ENCODE peak calls at places on chromosomes 13 and 19, in four cellular contexts. U, H, T and E are unnamed samples.

GRCh38 chr19:13243971-13244370 is 93.8 kb downstream of the IER2 start:
- DNase-seq in H (no peak), U (no peak), T (no peak), E (no peak)

GRCh38 chr13:95188128-95188527 is 113.1 kb downstream of the ABCC4 start:
- DNase-seq in U (no peak), T (no peak), H (no peak), E (no peak)

GRCh38 chr13:101989798-101990350 is 412.0 kb downstream of the FGF14 start:
- DNase-seq in H (no peak), U (no peak), T (no peak), E (no peak)

GRCh38 chr19:17797397-17798201 is 2.7 kb downstream of the B3GNT3 start:
- DNase-seq in T (no peak), U (peak; percentile 89), H (no peak), E (peak; percentile 88)

GRCh38 chr19:49820125-49820524 is 2.0 kb downstream of the MED25 start:
- DNase-seq in T (no peak), H (peak; percentile 44), U (no peak), E (no peak)

GRCh38 chr19:1880611-1881392 is 4.5 kb downstream of the ABHD17A start:
- DNase-seq in H (no peak), T (no peak), U (no peak), E (no peak)

GRCh38 chr19:30167206-30167903 is 204.8 kb upstream of the ZNF536 start:
- DNase-seq in U (no peak), T (no peak), H (no peak), E (no peak)

GRCh38 chr19:12779162-12779993 is 4.0 kb upstream of the HOOK2 start:
- DNase-seq in T (peak; percentile 75), U (peak; percentile 46), H (no peak), E (no peak)

GRCh38 chr19:13964776-13965175 is 12.5 kb downstream of the DCAF15 start:
- DNase-seq in H (no peak), U (no peak), T (no peak), E (no peak)

GRCh38 chr13:106567421-106568224 is at the start of gene ARGLU1:
- DNase-seq in U (peak; percentile 96), H (peak; percentile 94), T (peak; percentile 97), E (peak; percentile 87)

GRCh38 chr19:12647490-12648071 is 19.0 kb downstream of the MAN2B1 start:
- DNase-seq in U (peak; percentile 83), T (peak; percentile 68), H (peak; percentile 71), E (peak; percentile 89)

GRCh38 chr19:39941615-39942507 is 7.4 kb upstream of the FCGBP start:
- DNase-seq in H (no peak), U (peak; percentile 55), T (no peak), E (no peak)

GRCh38 chr13:98938801-98939200 is 39.1 kb downstream of the DOCK9 start:
- DNase-seq in H (no peak), T (no peak), U (no peak), E (no peak)

GRCh38 chr19:22708983-22709382 is 74.9 kb downstream of the ZNF492 start:
- DNase-seq in T (no peak), U (no peak), H (no peak), E (no peak)

GRCh38 chr13:87887459-87888123 is 216.4 kb downstream of the SLITRK5 start:
- DNase-seq in T (no peak), H (no peak), U (no peak), E (no peak)

GRCh38 chr13:111925146-111925875 is 141.6 kb upstream of the SOX1 start:
- DNase-seq in T (no peak), H (no peak), U (no peak), E (peak; percentile 13)

GRCh38 chr19:58429745-58430144 is 10.2 kb downstream of the ZNF132 start:
- DNase-seq in T (no peak), H (no peak), U (no peak), E (no peak)

GRCh38 chr13:106276876-106277275 is 258.6 kb downstream of the EFNB2 start:
- DNase-seq in T (no peak), H (no peak), U (no peak), E (no peak)

GRCh38 chr13:79988573-79988972 is 352.4 kb downstream of the SPRY2 start:
- DNase-seq in T (no peak), H (no peak), U (peak; percentile 51), E (peak; percentile 74)

GRCh38 chr19:35211545-35212230 is 16.9 kb downstream of the FAM187B start:
- DNase-seq in U (peak; percentile 70), T (peak; percentile 23), H (peak; percentile 29), E (peak; percentile 83)

GRCh38 chr19:36850646-36851442 is at the start of gene ZNF345:
- DNase-seq in T (peak; percentile 90), H (peak; percentile 93), U (peak; percentile 90), E (peak; percentile 96)

GRCh38 chr19:52601025-52601973 is 31.2 kb downstream of the ZNF701 start:
- DNase-seq in T (peak; percentile 96), H (peak; percentile 97), U (peak; percentile 98), E (peak; percentile 98)
- TF ChIP-seq POLR2A in T (peak; percentile 42), H (no peak), U (peak; percentile 71), E (peak; percentile 71)

GRCh38 chr19:38693380-38694223 is 46.2 kb downstream of the ACTN4 start:
- DNase-seq in U (peak; percentile 51), H (peak; percentile 34), T (no peak), E (peak; percentile 53)

GRCh38 chr19:38690832-38691231 is 43.4 kb downstream of the ACTN4 start:
- DNase-seq in T (no peak), H (no peak), U (no peak), E (no peak)

GRCh38 chr19:38692458-38693379 is 45.3 kb downstream of the ACTN4 start:
- DNase-seq in H (no peak), T (no peak), U (no peak), E (no peak)

GRCh38 chr19:38690146-38690545 is 42.7 kb downstream of the ACTN4 start:
- DNase-seq in U (no peak), T (no peak), H (no peak), E (no peak)

GRCh38 chr19:38691938-38692457 is 44.5 kb downstream of the ACTN4 start:
- DNase-seq in T (peak; percentile 89), H (no peak), U (peak; percentile 64), E (no peak)
- H3K4me1 ChIP-seq in T (peaks cover 9% of the 10 kb centered on the region), H (peaks cover 61% of the 10 kb centered on the region), U (peaks cover 71% of the 10 kb centered on the region), E (peaks cover 34% of the 10 kb centered on the region)

GRCh38 chr13:110421061-110421460 is 114.0 kb downstream of the COL4A2 start:
- DNase-seq in T (no peak), U (no peak), H (no peak), E (no peak)
- H3K27ac ChIP-seq in T (peak overlapping the region; percentile 48), U (peak overlapping the region; percentile 28), H (no peak overlapping the region), E (peak overlapping the region; percentile 4)

GRCh38 chr19:3389876-3390361 is 23.5 kb downstream of the NFIC start:
- DNase-seq in U (no peak), T (no peak), H (peak; percentile 78), E (no peak)

GRCh38 chr19:3386447-3387234 is 20.3 kb downstream of the NFIC start:
- DNase-seq in U (no peak), T (no peak), H (no peak), E (no peak)

GRCh38 chr19:3392480-3392879 is 26.1 kb downstream of the NFIC start:
- DNase-seq in U (no peak), T (no peak), H (no peak), E (no peak)

GRCh38 chr19:3389446-3389778 is 23.0 kb downstream of the NFIC start:
- DNase-seq in U (no peak), T (no peak), H (no peak), E (no peak)

DNA sequence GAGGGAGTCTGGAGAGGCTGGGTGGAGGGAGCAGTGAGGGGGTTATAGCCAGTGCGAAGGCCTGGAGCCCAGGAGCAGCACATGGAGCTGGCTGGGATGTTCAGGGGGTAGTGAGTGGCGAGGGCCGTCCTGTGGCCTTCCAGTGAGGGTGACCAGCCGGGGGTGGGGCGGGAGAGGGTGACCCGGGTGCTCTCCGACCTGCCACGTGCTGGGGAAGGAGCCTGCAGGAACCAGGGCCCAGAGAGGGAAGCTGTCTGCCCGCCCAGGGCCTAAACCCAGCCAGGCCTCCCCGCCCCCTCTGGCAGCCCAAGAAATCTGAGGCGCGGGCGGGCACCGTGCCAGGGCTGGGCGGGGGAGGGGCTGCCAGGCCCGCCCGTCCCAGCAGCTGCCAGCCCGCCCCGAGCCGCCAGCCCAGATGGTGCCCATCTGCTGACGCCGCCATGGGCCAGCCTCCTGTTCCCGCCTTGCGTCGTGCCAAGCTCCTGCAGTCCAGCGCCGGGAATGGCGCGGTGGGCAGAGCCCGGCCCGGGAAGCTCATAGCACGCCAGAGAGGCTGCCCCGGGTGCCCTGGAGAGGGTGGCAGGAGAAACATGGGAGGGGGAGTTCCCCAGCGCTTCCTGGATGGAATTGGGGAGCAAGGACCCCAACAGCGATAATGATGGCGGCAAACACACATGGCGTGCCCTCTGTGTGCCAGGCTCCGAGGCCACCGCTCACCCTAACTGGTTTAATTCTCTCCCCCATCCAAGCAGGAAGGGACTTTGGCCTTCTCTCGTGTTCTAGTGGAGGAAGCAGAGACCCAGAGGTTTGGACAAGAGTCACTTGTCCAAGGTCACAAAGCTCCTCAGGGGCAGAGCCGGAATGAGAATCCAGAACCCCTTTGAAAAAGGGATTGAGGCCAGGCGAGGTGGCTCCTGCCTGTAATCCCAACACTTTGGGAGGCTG is 21.5 kb downstream of the NFIC start:
- DNase-seq in U (peak; percentile 89), H (peak; percentile 93), T (peak; percentile 80), E (no peak)
- TF ChIP-seq POLR2A in U (peak; percentile 28), H (no peak), T (peak; percentile 31), E (no peak)